ENCODE peak calls at places on chromosomes 13 and 19, in seven cellular contexts. C is IMR-90, Y is transverse colon, M is GM12878, V is HCT116, K is heart left ventricle, D is esophagus squamous epithelium. X is an unnamed sample.

GRCh38 chr13:98189841-98190505 is 12.9 kb upstream of the RNF113B start:
- DNase-seq in V (no peak), K (peak; percentile 49), M (no peak), Y (no peak), D (no peak), C (no peak), X (no peak)

GRCh38 chr13:34847751-34848150 is 94.3 kb upstream of the NBEA start:
- DNase-seq in M (no peak), D (no peak), C (no peak), Y (no peak), V (no peak), K (no peak), X (no peak)

GRCh38 chr19:43425567-43426392 is 11.1 kb downstream of the TEX101 start:
- DNase-seq in C (peak; percentile 18), Y (peak; percentile 92), D (no peak), M (no peak), V (peak; percentile 18), K (no peak), X (no peak)

GRCh38 chr13:66224644-66225043 is 1005.5 kb downstream of the PCDH9 start:
- DNase-seq in M (no peak), C (no peak), D (no peak), Y (no peak), V (no peak), K (no peak), X (no peak)

GRCh38 chr19:12000152-12000981 is 35.1 kb downstream of the ZNF433 start:
- DNase-seq in D (no peak), K (no peak), C (peak; percentile 43), Y (no peak), V (no peak), M (peak; percentile 85), X (no peak)

GRCh38 chr13:30943881-30944280 is 11.4 kb downstream of the TEX26 start:
- DNase-seq in K (no peak), Y (no peak), V (no peak), D (no peak), C (no peak), M (no peak), X (no peak)

GRCh38 chr13:24502567-24503375 is 9.8 kb downstream of the PARP4 start:
- DNase-seq in C (peak; percentile 53), K (peak; percentile 44), D (no peak), M (no peak), V (peak; percentile 29), Y (peak; percentile 62), X (peak; percentile 17)

GRCh38 chr19:5103061-5103701 is 134.3 kb downstream of the KDM4B start:
- DNase-seq in Y (no peak), D (no peak), K (peak; percentile 78), V (no peak), C (peak; percentile 12), M (no peak), X (no peak)

GRCh38 chr19:28988066-28988465 is 224.9 kb downstream of the UQCRFS1 start:
- DNase-seq in C (no peak), D (no peak), V (no peak), M (no peak), K (no peak), Y (no peak), X (no peak)

GRCh38 chr13:30240608-30241007 is 66.7 kb downstream of the KATNAL1 start:
- DNase-seq in D (no peak), K (no peak), C (no peak), V (no peak), Y (no peak), M (no peak), X (no peak)

GRCh38 chr13:97307882-97308624 is 85.9 kb downstream of the MBNL2 start:
- DNase-seq in D (no peak), C (peak; percentile 68), K (peak; percentile 51), V (peak; percentile 69), Y (no peak), M (no peak), X (no peak)

GRCh38 chr13:39148513-39148961 is 110.3 kb downstream of the NHLRC3 start:
- DNase-seq in V (no peak), C (no peak), Y (no peak), D (no peak), K (no peak), M (no peak), X (no peak)

GRCh38 chr13:47932953-47933687 is 68.0 kb downstream of the SUCLA2 start:
- DNase-seq in D (no peak), K (no peak), M (no peak), V (no peak), Y (no peak), C (no peak), X (no peak)

GRCh38 chr13:34751492-34751891 is 190.6 kb upstream of the NBEA start:
- DNase-seq in Y (no peak), D (no peak), C (no peak), V (no peak), M (peak; percentile 24), K (no peak), X (no peak)

GRCh38 chr13:20360041-20360491 is 127.9 kb upstream of the GJB6 start:
- DNase-seq in D (no peak), V (no peak), C (peak; percentile 43), M (no peak), Y (no peak), K (no peak), X (no peak)

GRCh38 chr13:98878421-98879126 is 99.3 kb downstream of the DOCK9 start:
- DNase-seq in M (no peak), V (no peak), C (no peak), K (no peak), D (no peak), Y (no peak), X (no peak)

GRCh38 chr19:50518091-50519005 is 4.6 kb upstream of the ASPDH start:
- DNase-seq in D (no peak), M (no peak), V (no peak), C (no peak), K (no peak), Y (no peak), X (no peak)
- TF ChIP-seq POLR2A in D (no peak), M (peak; percentile 47), V (no peak), C (no peak), K (no peak), Y (no peak), X (no peak)

DNA sequence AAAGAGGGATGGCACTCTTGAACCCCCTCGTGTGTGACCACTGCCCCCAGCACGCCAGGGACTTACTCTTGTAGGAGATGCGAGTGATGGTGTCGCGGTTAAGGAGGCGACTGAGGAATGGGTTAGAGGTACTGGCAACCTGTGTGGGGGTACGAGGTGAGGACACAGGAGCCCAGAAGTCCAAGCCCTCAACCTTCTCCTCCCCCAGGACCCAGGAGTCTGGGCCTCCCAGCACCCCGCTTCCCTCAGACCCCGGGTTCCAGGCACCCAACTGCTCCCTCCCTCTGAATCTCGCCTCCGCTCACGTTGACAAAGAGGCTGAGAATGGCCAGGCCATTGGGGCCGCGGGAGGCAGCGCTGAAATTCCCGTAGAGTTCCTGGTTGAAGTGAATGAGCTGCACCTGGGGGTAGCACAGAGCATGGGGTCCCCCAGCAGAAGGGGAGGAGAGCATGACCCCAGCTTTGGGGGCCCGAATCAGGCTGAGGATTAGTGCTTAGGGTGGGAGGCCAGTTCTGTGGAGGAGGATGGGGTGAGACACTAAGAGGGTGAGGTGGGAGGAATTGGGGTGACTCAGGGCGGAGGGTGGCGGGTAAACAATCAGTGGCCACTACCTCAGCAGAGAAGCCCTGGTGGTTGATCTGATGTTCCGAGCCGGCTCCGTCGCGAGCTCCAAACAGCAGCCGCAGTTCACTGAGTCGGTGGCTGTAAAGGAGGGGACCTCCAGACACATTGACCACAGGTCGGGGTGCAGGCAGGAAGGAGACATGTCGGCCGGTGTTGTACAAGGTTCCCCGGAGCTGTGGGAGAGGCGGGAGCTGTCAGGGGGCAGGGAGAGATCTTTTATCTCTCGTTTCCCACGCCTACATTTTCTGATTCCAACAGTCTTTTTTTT is 2.5 kb upstream of the DBP start:
- DNase-seq in V (no peak), D (no peak), M (no peak), C (no peak), K (peak; percentile 34), Y (no peak), X (no peak)
- TF ChIP-seq POLR2A in V (no peak), D (no peak), M (no peak), C (no peak), K (no peak), Y (no peak), X (no peak)

DNA sequence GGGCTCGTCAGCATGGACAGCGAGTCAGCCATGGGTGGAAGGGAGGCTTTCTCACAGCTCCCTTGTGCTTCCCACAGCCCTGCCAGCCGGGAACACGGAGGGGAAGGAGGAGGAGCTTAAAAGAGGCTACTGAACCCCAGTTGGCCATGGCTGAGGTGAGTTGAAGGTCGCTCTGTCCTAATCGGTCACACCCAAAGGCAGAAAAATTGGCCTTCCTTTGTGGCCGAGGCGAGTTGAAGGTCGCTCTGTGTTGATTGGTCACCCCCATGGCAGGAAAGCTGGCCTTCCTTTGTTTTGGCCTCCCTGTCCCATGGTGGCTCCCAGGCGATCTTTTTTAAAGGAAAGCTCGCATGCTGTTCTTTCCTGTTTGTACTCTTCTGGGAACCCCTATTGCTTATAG is 5.1 kb downstream of the ZNF473 start:
- DNase-seq in K (no peak), Y (no peak), C (no peak), D (no peak), M (no peak), V (no peak), X (no peak)
- TF ChIP-seq POLR2A in K (no peak), Y (no peak), C (no peak), D (no peak), M (no peak), V (no peak), X (no peak)

DNA sequence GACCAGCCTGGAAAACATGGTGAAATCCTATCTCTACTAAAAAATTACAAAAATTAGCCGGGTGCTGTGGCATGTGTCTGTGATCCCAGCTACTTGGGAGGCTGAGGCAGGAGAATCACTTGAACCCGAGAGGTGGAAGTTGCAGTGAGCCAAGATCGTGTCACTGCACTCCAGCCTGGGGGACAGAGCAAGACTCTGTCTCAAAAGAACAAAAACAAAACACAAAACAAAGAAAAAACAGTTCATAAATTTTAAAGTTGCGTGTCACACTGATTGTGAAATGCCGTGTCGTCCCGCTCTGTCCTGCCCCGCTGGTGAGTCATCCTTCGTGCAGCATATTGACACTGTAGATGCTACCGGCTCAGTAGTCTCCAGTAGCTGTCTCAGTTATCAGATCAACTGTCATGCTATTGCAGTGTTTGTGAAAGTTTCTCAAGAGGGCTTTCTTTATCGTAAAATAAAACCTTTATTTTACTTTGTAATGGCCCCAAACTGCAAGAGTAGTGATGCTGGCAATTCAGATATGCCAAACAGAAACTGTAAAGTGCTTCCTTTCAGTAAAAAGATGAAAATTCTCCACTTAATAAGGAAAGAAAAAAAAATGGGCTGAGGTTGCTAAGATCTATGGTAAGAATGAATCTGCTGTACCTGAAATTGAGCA is 36.4 kb upstream of the IGFL1 start:
- DNase-seq in D (no peak), C (peak; percentile 51), M (no peak), V (no peak), Y (no peak), K (no peak), X (peak; percentile 84)
- TF ChIP-seq POLR2A in D (no peak), C (no peak), M (no peak), V (no peak), Y (no peak), K (no peak), X (no peak)